ENCODE peak calls at places on chromosomes 1 and 21, in five cellular contexts. D is adrenal gland, P is progenitor cell of endocrine pancreas, I is PC-3, B is AG09309. R is an unnamed sample.

GRCh38 chr21:34916446-34916845 is 132.7 kb downstream of the RUNX1 start:
- DNase-seq in D (no peak), P (no peak), B (no peak), I (no peak), R (no peak)

GRCh38 chr1:30807318-30808066 is 49.9 kb upstream of the LAPTM5 start:
- DNase-seq in B (no peak), I (no peak), D (peak), P (no peak), R (no peak)

GRCh38 chr1:12544357-12544756 is 73.7 kb downstream of the DHRS3 start:
- DNase-seq in D (no peak), B (no peak), I (no peak), P (no peak), R (no peak)

GRCh38 chr1:175208773-175209492 is 16.4 kb upstream of the KIAA0040 start:
- DNase-seq in B (no peak), D (no peak), P (no peak), I (no peak), R (no peak)

GRCh38 chr1:18802231-18802630 is 57.2 kb downstream of the TAS1R2 start:
- DNase-seq in D (no peak), B (no peak), P (no peak), I (no peak), R (no peak)

GRCh38 chr1:11335417-11336070 is 62.5 kb downstream of the UBIAD1 start:
- DNase-seq in P (no peak), I (no peak), D (no peak), B (no peak), R (no peak)

GRCh38 chr1:178052650-178053461 is 41.0 kb upstream of the RASAL2 start:
- DNase-seq in D (no peak), I (no peak), P (no peak), B (no peak), R (no peak)

GRCh38 chr1:155080250-155081228 is 1.9 kb downstream of the EFNA3 start:
- DNase-seq in P (peak), I (peak), B (no peak), D (no peak), R (no peak)

GRCh38 chr1:25933479-25934365 is 27.5 kb upstream of the STMN1 start:
- DNase-seq in D (no peak), P (no peak), I (no peak), B (no peak), R (no peak)
- TF ChIP-seq CTCF in D (no peak), P (no peak), I (no peak), B (no peak), R (no peak)

GRCh38 chr1:149945206-149945605 is 8.5 kb upstream of the MTMR11 start:
- DNase-seq in D (no peak), I (no peak), B (no peak), P (no peak), R (no peak)

GRCh38 chr1:149940427-149940826 is 3.7 kb upstream of the MTMR11 start:
- DNase-seq in B (no peak), I (no peak), P (no peak), D (no peak), R (no peak)

GRCh38 chr1:149937779-149938178 is 1.1 kb upstream of the MTMR11 start:
- DNase-seq in D (no peak), P (no peak), B (no peak), I (peak), R (no peak)

GRCh38 chr1:149942885-149943284 is 6.2 kb upstream of the MTMR11 start:
- DNase-seq in I (no peak), P (no peak), B (no peak), D (no peak), R (no peak)

DNA sequence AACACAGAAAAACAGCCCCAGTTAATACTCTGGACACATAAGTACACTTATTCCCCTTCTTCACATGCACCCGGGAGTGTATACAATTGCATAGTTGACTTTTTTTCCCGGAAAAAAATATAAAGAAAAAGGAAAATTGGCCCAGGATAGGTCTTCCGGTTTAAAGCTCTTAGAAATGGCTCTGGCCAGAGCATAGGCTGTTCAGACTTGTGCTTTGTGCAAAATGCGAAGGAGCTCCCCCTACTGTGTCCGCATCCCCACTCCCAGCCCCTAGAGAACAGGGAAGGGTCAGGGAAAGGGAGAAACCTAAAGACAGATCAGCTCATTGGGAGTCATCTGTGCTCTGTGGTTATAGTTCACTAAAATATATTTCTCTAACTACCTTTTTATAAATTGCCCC is 5.5 kb upstream of the MTMR11 start:
- DNase-seq in P (no peak), B (no peak), I (no peak), D (no peak), R (no peak)
- TF ChIP-seq CTCF in P (peak), B (peak), I (peak), D (no peak), R (peak)

GRCh38 chr1:110857964-110858948 is 14.7 kb upstream of the CD53 start:
- DNase-seq in P (no peak), D (no peak), I (peak), B (no peak), R (no peak)
- TF ChIP-seq CTCF in P (no peak), D (no peak), I (no peak), B (no peak), R (no peak)

GRCh38 chr1:201511925-201512539 is 5.1 kb upstream of the CSRP1 start:
- DNase-seq in B (no peak), D (peak), I (peak), P (no peak), R (no peak)
- TF ChIP-seq CTCF in B (no peak), D (no peak), I (no peak), P (no peak), R (no peak)

GRCh38 chr1:3014041-3014440 is 7.2 kb upstream of the ACTRT2 start:
- DNase-seq in B (no peak), I (no peak), P (no peak), D (no peak), R (peak)

GRCh38 chr1:3013371-3014038 is 7.8 kb upstream of the ACTRT2 start:
- DNase-seq in B (no peak), I (no peak), D (no peak), P (no peak), R (peak)

GRCh38 chr1:3011127-3011526 is 10.1 kb upstream of the ACTRT2 start:
- DNase-seq in D (no peak), B (no peak), I (no peak), P (no peak), R (peak)

GRCh38 chr1:3011631-3012510 is 9.4 kb upstream of the ACTRT2 start:
- DNase-seq in P (no peak), B (no peak), I (no peak), D (no peak), R (peak)

DNA sequence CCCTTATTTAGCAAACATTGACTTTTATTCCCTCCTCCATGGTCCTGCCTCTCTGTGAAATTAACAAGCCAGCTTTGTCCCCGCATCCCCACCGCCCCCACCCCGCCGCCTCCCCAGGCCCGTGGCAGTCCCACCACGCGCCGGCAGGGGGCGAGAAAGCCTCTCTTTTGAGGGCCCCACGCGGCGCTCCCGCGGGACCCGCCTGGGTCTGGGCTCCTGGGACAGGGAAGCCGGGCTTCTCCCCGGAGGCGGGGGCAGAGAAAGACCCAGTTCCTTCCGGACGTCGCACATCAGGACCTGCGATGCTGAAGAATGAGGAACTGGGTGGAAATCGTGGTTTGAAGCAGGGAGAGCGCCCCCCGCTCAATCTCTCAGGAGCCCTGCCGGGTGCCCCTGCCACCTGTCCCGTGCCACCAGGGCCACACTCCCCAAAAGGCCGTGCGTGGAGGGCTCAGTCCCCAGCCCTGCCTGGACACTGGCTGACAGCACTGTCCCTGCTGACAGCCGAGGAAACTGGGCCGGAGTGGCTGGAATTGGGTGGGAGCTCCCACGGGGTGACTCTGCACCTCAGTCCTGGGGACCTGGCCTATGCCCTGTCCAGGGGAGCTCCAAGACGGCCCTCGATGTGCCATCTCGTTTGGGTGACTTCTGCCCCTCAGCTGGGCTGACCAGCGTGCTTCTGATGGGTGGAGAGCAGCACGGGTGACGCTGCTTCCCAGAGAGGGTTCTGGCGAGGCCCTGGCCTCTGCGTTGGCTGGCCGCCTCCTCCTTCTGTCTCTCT is 8.6 kb upstream of the ACTRT2 start:
- DNase-seq in I (peak), P (peak), B (no peak), D (peak), R (peak)
- TF ChIP-seq CTCF in I (peak), P (peak), B (peak), D (peak), R (peak)

DNA sequence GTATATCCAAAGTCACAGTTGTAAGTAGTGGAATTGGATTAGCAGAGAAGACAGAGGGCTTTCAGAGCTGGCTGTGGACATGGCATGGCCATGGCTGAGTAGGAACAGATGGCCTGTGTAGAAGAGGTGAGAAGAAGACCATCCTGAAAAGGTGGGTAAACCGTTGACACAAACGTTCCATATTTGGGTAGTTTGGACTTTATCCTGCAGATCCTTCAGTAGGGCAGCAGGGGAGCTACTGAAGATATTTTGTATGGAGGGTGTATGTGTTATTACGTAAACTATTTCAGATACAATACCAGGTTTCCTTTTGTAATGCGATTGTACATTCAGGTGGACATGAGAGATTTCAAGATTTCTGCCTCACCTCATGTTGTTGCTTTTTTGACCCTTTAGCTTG is 1.6 kb downstream of the UTP11 start:
- DNase-seq in P (no peak), I (no peak), D (no peak), B (no peak), R (peak)
- TF ChIP-seq CTCF in P (no peak), I (no peak), D (no peak), B (peak), R (peak)

GRCh38 chr1:206489980-206490534 is 17.3 kb upstream of the RASSF5 start:
- DNase-seq in I (peak), P (peak), B (no peak), D (peak), R (peak)
- TF ChIP-seq CTCF in I (peak), P (peak), B (peak), D (peak), R (peak)

GRCh38 chr1:54002544-54003248 is 15.3 kb downstream of the LDLRAD1 start:
- DNase-seq in D (no peak), I (no peak), P (no peak), B (no peak), R (no peak)
- TF ChIP-seq CTCF in D (no peak), I (no peak), P (no peak), B (no peak), R (no peak)

GRCh38 chr1:51953079-51953478 is 37.4 kb downstream of the RAB3B start:
- DNase-seq in B (no peak), D (no peak), P (no peak), I (no peak), R (no peak)

GRCh38 chr1:51950701-51951100 is 39.8 kb downstream of the RAB3B start:
- DNase-seq in B (no peak), I (no peak), D (no peak), P (no peak), R (no peak)

GRCh38 chr1:51954783-51955182 is 35.7 kb downstream of the RAB3B start:
- DNase-seq in I (no peak), D (peak), B (no peak), P (no peak), R (no peak)

GRCh38 chr1:51955797-51956527 is 34.5 kb downstream of the RAB3B start:
- DNase-seq in B (no peak), I (no peak), P (no peak), D (no peak), R (no peak)

DNA sequence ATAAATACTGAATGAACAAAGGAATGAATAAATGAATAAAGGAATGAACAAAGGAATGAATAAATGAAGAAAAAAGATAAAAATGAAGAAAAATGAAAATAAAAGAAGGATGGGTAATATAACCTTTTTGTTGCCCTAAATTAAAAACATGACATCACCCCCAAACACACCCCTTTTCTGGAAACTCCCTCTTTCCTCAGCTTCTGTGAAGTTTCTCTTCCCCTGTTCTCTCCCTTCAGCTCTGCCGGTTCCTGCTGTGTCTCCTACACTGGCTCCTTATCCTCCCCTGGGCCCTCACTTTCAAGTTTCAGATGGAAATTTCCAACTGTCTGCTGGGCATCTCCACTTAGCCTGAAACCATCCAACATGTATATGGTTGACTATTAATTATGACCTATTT is 37.9 kb downstream of the RAB3B start:
- DNase-seq in B (no peak), I (no peak), P (no peak), D (no peak), R (no peak)
- TF ChIP-seq CTCF in B (no peak), I (no peak), P (no peak), D (no peak), R (no peak)

R was measured in chondrocyte.